ENCODE peak calls at places on chromosomes 1 and 21, in four cellular contexts. F, A, O and N are unnamed samples.

GRCh38 chr1:209560952-209561351 is 22.6 kb upstream of the CAMK1G start:
- DNase-seq in O (no peak), A (no peak), F (no peak), N (no peak)

GRCh38 chr1:15348648-15349047 is 61.0 kb upstream of the EFHD2 start:
- DNase-seq in A (no peak), F (no peak), O (no peak), N (no peak)

GRCh38 chr1:100896481-100896982 is 642 bp downstream of the SLC30A7 start:
- DNase-seq in F (peak), A (peak), O (peak), N (peak)

GRCh38 chr1:6815722-6816121 is 30.5 kb downstream of the CAMTA1 start:
- DNase-seq in O (no peak), A (no peak), F (no peak), N (no peak)

GRCh38 chr21:30044447-30045064 is 104.8 kb upstream of the GRIK1 start:
- DNase-seq in F (peak), A (peak), O (peak), N (peak)

GRCh38 chr1:170375082-170375733 is 156.8 kb upstream of the GORAB start:
- DNase-seq in A (no peak), F (no peak), O (no peak), N (no peak)

GRCh38 chr1:202090994-202091393 is 31.7 kb upstream of the GPR37L1 start:
- DNase-seq in O (no peak), F (peak), A (no peak), N (no peak)

GRCh38 chr1:32742956-32743355 is 40.4 kb upstream of the SYNC start:
- DNase-seq in F (peak), A (no peak), O (peak), N (no peak)

GRCh38 chr1:111515291-111516007 is 12.0 kb upstream of the ADORA3 start:
- DNase-seq in O (no peak), F (no peak), A (peak), N (no peak)
- H3K4me3 ChIP-seq in O (peak), F (no peak), A (peak), N (peak)

GRCh38 chr1:149844650-149845255 is 54.6 kb upstream of the BOLA1 start:
- DNase-seq in A (peak), F (peak), O (no peak), N (no peak)

GRCh38 chr1:149844096-149844495 is 55.3 kb upstream of the BOLA1 start:
- DNase-seq in O (peak), F (peak), A (peak), N (peak)

GRCh38 chr1:149846042-149846441 is 53.3 kb upstream of the BOLA1 start:
- DNase-seq in O (peak), F (peak), A (no peak), N (no peak)

GRCh38 chr1:149846600-149847466 is 52.5 kb upstream of the BOLA1 start:
- DNase-seq in A (no peak), F (no peak), O (no peak), N (no peak)

DNA sequence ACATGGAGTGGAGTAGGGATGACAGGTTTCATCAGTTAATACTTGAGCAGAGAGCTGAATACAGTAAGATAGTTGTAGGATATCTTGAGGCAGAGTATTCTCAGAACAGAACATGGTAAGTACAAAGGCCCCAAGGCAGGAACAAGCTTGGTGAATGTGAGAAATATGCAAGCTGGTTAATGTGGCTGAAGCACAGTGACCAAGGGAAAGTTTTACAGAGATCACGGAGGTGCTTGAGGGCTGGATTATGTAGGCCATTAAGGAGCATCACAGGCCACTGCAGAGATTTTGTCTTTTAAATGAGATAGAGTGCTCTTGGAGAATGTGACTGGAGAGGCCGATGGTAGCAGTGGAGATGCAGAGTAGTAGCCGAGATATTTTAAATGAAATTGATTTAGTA is 54.0 kb upstream of the BOLA1 start:
- DNase-seq in O (peak), F (no peak), A (peak), N (no peak)
- H3K4me3 ChIP-seq in O (no peak), F (peak), A (peak), N (no peak)

GRCh38 chr1:2452583-2453315 is 23.3 kb upstream of the PLCH2 start:
- DNase-seq in A (no peak), F (peak), O (no peak), N (no peak)
- H3K4me3 ChIP-seq in A (no peak), F (peak), O (no peak), N (no peak)

GRCh38 chr1:91712393-91712792 is 173.6 kb downstream of the TGFBR3 start:
- DNase-seq in O (no peak), A (peak), F (no peak), N (no peak)

GRCh38 chr1:91711504-91712247 is 174.3 kb downstream of the TGFBR3 start:
- DNase-seq in O (no peak), A (no peak), F (no peak), N (no peak)

GRCh38 chr1:91714867-91715381 is 171.0 kb downstream of the TGFBR3 start:
- DNase-seq in F (no peak), O (no peak), A (no peak), N (no peak)

GRCh38 chr1:91710261-91710660 is 175.7 kb downstream of the TGFBR3 start:
- DNase-seq in F (no peak), A (no peak), O (no peak), N (no peak)

GRCh38 chr1:91712981-91713841 is 172.7 kb downstream of the TGFBR3 start:
- DNase-seq in A (peak), O (peak), F (no peak), N (peak)
- H3K4me3 ChIP-seq in A (no peak), O (no peak), F (no peak), N (no peak)